ENCODE peak calls at places on chromosome 15, in seven cellular contexts. A is HCT116, J is Peyer's patch, V is thoracic aorta, S is body of pancreas, H is GM23338, N is DND-41. E is an unnamed sample.

GRCh38 chr15:99105516-99106341 is 849 bp downstream of the SYNM start:
- DNase-seq in A (no peak), J (no peak), V (no peak), S (peak; percentile 42), H (peak; percentile 89), N (no peak), E (peak; percentile 51)

GRCh38 chr15:82804575-82804949 is 1.3 kb downstream of the FSD2 start:
- DNase-seq in A (no peak), J (no peak), V (no peak), S (no peak), H (no peak), N (no peak), E (no peak)

GRCh38 chr15:38255690-38256089 is 3.1 kb downstream of the SPRED1 start:
- DNase-seq in A (no peak), J (no peak), V (no peak), S (no peak), H (no peak), N (no peak), E (no peak)

GRCh38 chr15:90697180-90697579 is 20.0 kb upstream of the BLM start:
- DNase-seq in A (no peak), J (no peak), V (no peak), S (no peak), H (no peak), N (no peak), E (no peak)

GRCh38 chr15:72339777-72340177 is 19.8 kb upstream of the CELF6 start:
- DNase-seq in A (no peak), J (no peak), V (no peak), S (no peak), H (no peak), N (no peak), E (no peak)

GRCh38 chr15:25810631-25811077 is 52.5 kb downstream of the ATP10A start:
- DNase-seq in A (no peak), J (no peak), V (no peak), S (no peak), H (peak; percentile 70), N (no peak), E (no peak)

GRCh38 chr15:84765675-84766074 is 17.3 kb downstream of the ZNF592 start:
- DNase-seq in A (no peak), J (no peak), V (no peak), S (no peak), H (no peak), N (no peak), E (no peak)

GRCh38 chr15:39095218-39095879 is 485.5 kb upstream of the THBS1 start:
- DNase-seq in A (no peak), J (no peak), V (no peak), S (no peak), H (peak; percentile 33), N (no peak), E (peak; percentile 16)

GRCh38 chr15:52653451-52653964 is 25.7 kb downstream of the ATOSA start:
- DNase-seq in A (no peak), J (no peak), V (no peak), S (no peak), H (peak; percentile 20), N (no peak), E (peak; percentile 37)

GRCh38 chr15:41013698-41014414 is 60.6 kb downstream of the CHAC1 start:
- DNase-seq in A (no peak), J (no peak), V (no peak), S (no peak), H (no peak), N (no peak), E (no peak)

GRCh38 chr15:80587816-80588456 is 107.2 kb upstream of the ABHD17C start:
- DNase-seq in A (no peak), J (no peak), V (no peak), S (no peak), H (no peak), N (no peak), E (peak; percentile 54)

GRCh38 chr15:50247819-50248650 is 17.5 kb downstream of the HDC start:
- DNase-seq in A (no peak), J (peak; percentile 72), V (no peak), S (no peak), H (no peak), N (peak; percentile 77), E (no peak)

DNA sequence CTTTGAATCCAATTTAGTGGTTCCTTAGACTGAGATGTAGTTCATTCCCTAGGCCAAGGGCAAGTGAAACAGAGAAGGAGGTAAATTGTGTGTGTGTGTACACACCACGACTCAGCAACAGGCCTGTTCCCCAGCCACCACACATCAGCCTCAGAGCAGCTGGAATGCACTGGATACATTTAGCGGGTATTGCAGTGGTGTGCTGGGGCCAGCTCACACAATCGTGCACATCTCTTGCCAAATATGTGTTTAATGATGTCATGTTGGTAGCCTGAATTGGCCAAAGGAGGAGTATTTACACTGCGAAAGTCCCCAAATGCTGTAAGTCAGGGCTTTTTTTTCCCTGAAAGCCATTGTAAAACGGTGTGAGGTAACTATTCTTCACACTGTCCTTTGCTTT is 82.3 kb downstream of the RBPMS2 start:
- DNase-seq in A (no peak), J (no peak), V (peak; percentile 22), S (peak; percentile 58), H (no peak), N (no peak), E (no peak)
- H3K4me1 ChIP-seq in A (peaks cover 6% of the 10 kb centered on the region), J (peaks cover 12% of the 10 kb centered on the region), V (peaks cover 23% of the 10 kb centered on the region), S (peaks cover 40% of the 10 kb centered on the region), H (peaks cover 40% of the 10 kb centered on the region), N (no peaks in the 10 kb centered on the region), E (no peaks in the 10 kb centered on the region)

GRCh38 chr15:63482874-63483323 is 21.5 kb upstream of the USP3 start:
- DNase-seq in A (no peak), J (no peak), V (no peak), S (no peak), H (no peak), N (no peak), E (no peak)
- H3K4me1 ChIP-seq in A (no peaks in the 10 kb centered on the region), J (peaks cover 27% of the 10 kb centered on the region), V (no peaks in the 10 kb centered on the region), S (no peaks in the 10 kb centered on the region), H (peaks cover 21% of the 10 kb centered on the region), N (peaks cover 19% of the 10 kb centered on the region), E (peaks cover 26% of the 10 kb centered on the region)

GRCh38 chr15:71055461-71055860 is 59.8 kb upstream of the THSD4 start:
- DNase-seq in A (no peak), J (no peak), V (no peak), S (no peak), H (no peak), N (no peak), E (no peak)
- H3K4me1 ChIP-seq in A (no peaks in the 10 kb centered on the region), J (no peaks in the 10 kb centered on the region), V (no peaks in the 10 kb centered on the region), S (no peaks in the 10 kb centered on the region), H (peaks cover under 1% of the 10 kb centered on the region), N (no peaks in the 10 kb centered on the region), E (peaks cover 4% of the 10 kb centered on the region)

GRCh38 chr15:55279746-55280351 is 9.8 kb downstream of the RAB27A start:
- DNase-seq in A (peak; percentile 65), J (peak; percentile 39), V (no peak), S (peak; percentile 57), H (no peak), N (peak; percentile 11), E (peak; percentile 81)
- H3K4me1 ChIP-seq in A (peaks cover 11% of the 10 kb centered on the region), J (peaks cover 5% of the 10 kb centered on the region), V (peaks cover 19% of the 10 kb centered on the region), S (peaks cover 46% of the 10 kb centered on the region), H (no peaks in the 10 kb centered on the region), N (peaks cover 16% of the 10 kb centered on the region), E (peaks cover 36% of the 10 kb centered on the region)

GRCh38 chr15:69568621-69569020 is 116.0 kb downstream of the RPLP1 start:
- DNase-seq in A (no peak), J (no peak), V (peak; percentile 45), S (no peak), H (no peak), N (no peak), E (no peak)

GRCh38 chr15:69562564-69562963 is 109.9 kb downstream of the RPLP1 start:
- DNase-seq in A (no peak), J (no peak), V (no peak), S (peak; percentile 47), H (no peak), N (no peak), E (no peak)

GRCh38 chr15:69562097-69562496 is 109.5 kb downstream of the RPLP1 start:
- DNase-seq in A (no peak), J (no peak), V (no peak), S (no peak), H (no peak), N (no peak), E (no peak)

GRCh38 chr15:69561071-69561784 is 108.6 kb downstream of the RPLP1 start:
- DNase-seq in A (no peak), J (no peak), V (no peak), S (peak; percentile 43), H (no peak), N (no peak), E (no peak)

DNA sequence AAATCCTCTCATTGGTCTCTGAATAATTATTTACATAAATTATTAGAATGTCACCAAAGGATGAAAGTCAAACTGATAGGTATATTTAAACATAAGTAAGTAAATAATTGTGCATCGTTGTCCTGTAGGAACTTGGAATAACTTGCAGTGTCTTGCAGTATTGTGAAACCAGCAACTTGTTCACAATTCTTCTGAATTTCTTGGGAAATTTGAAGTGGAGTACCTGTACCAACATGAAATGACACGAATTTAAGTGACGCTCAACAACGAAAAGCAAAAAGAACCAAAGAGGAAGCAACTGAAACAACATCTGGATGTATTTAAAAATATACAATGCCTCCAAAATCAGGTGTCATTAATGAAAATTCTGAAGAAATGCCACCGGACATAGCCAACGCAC is 112.4 kb downstream of the RPLP1 start:
- DNase-seq in A (no peak), J (no peak), V (no peak), S (no peak), H (no peak), N (no peak), E (no peak)
- H3K4me1 ChIP-seq in A (no peaks in the 10 kb centered on the region), J (peaks cover 3% of the 10 kb centered on the region), V (peaks cover 5% of the 10 kb centered on the region), S (peaks cover 27% of the 10 kb centered on the region), H (no peaks in the 10 kb centered on the region), N (no peaks in the 10 kb centered on the region), E (no peaks in the 10 kb centered on the region)

E was measured in PC-9.